ENCODE peak calls at places on chromosomes 12 and 14, in four cellular contexts. One of them, this sample, is unnamed.

GRCh38 chr12:67789266-67789665 is 140.7 kb downstream of the DYRK2 start:
- DNase-seq in A549: no peak
- DNase-seq in HepG2: no peak
- DNase-seq in K562: no peak
- DNase-seq in this sample: no peak

GRCh38 chr12:32344047-32344446 is 55.3 kb upstream of the FGD4 start:
- DNase-seq in A549: peak
- DNase-seq in HepG2: no peak
- DNase-seq in K562: no peak
- DNase-seq in this sample: no peak

GRCh38 chr12:120536064-120536791 is 2.1 kb downstream of the RNF10 start:
- DNase-seq in A549: no peak
- DNase-seq in HepG2: peak
- DNase-seq in K562: peak
- DNase-seq in this sample: no peak

GRCh38 chr14:61477845-61478438 is 156.6 kb downstream of the PRKCH start:
- DNase-seq in A549: peak
- DNase-seq in HepG2: no peak
- DNase-seq in K562: no peak
- DNase-seq in this sample: no peak

GRCh38 chr12:89235189-89235993 is 116.9 kb downstream of the DUSP6 start:
- DNase-seq in A549: no peak
- DNase-seq in HepG2: no peak
- DNase-seq in K562: peak
- DNase-seq in this sample: no peak

GRCh38 chr12:38053655-38054464 is 262.7 kb upstream of the ALG10B start:
- DNase-seq in A549: peak
- DNase-seq in HepG2: peak
- DNase-seq in K562: peak
- DNase-seq in this sample: no peak

GRCh38 chr14:94481468-94482131 is 5.6 kb upstream of the SERPINA9 start:
- DNase-seq in A549: no peak
- DNase-seq in HepG2: peak
- DNase-seq in K562: no peak
- DNase-seq in this sample: peak

GRCh38 chr14:33914676-33915516 is 36.0 kb downstream of the EGLN3 start:
- DNase-seq in A549: peak
- DNase-seq in HepG2: no peak
- DNase-seq in K562: peak
- DNase-seq in this sample: no peak

GRCh38 chr14:26987734-26988363 is 390.0 kb upstream of the NOVA1 start:
- DNase-seq in A549: no peak
- DNase-seq in HepG2: no peak
- DNase-seq in K562: no peak
- DNase-seq in this sample: no peak

GRCh38 chr12:16581416-16581815 is 24.5 kb downstream of the LMO3 start:
- DNase-seq in A549: no peak
- DNase-seq in HepG2: peak
- DNase-seq in K562: no peak
- DNase-seq in this sample: no peak

GRCh38 chr12:123232472-123232806 is 502 bp downstream of the MPHOSPH9 start:
- DNase-seq in A549: no peak
- DNase-seq in HepG2: no peak
- DNase-seq in K562: no peak
- DNase-seq in this sample: no peak

GRCh38 chr12:108060910-108061309 is 68.2 kb upstream of the WSCD2 start:
- DNase-seq in A549: no peak
- DNase-seq in HepG2: no peak
- DNase-seq in K562: no peak
- DNase-seq in this sample: no peak

GRCh38 chr12:31105668-31106067 is 32.0 kb downstream of the DDX11 start:
- DNase-seq in A549: no peak
- DNase-seq in HepG2: no peak
- DNase-seq in K562: no peak
- DNase-seq in this sample: no peak

GRCh38 chr12:57224973-57225679 is 4.4 kb upstream of the SHMT2 start:
- DNase-seq in A549: no peak
- DNase-seq in HepG2: no peak
- DNase-seq in K562: no peak
- DNase-seq in this sample: no peak

GRCh38 chr14:34266344-34266743 is 195.7 kb downstream of the SPTSSA start:
- DNase-seq in A549: no peak
- DNase-seq in HepG2: no peak
- DNase-seq in K562: no peak
- DNase-seq in this sample: no peak

GRCh38 chr12:55692631-55693322 is 14.9 kb downstream of the ITGA7 start:
- DNase-seq in A549: no peak
- DNase-seq in HepG2: no peak
- DNase-seq in K562: no peak
- DNase-seq in this sample: no peak

GRCh38 chr14:24427537-24428508 is 1.6 kb downstream of the CBLN3 start:
- DNase-seq in A549: no peak
- DNase-seq in HepG2: peak
- DNase-seq in K562: no peak
- DNase-seq in this sample: no peak

GRCh38 chr14:44945264-44945663 is 16.5 kb downstream of the KLHL28 start:
- DNase-seq in A549: no peak
- DNase-seq in HepG2: no peak
- DNase-seq in K562: no peak
- DNase-seq in this sample: no peak

GRCh38 chr14:104082807-104083206 is 2.7 kb upstream of the ASPG start:
- DNase-seq in A549: no peak
- DNase-seq in HepG2: no peak
- DNase-seq in K562: no peak
- DNase-seq in this sample: no peak

GRCh38 chr14:105490572-105491365 is at the start of gene TEDC1:
- DNase-seq in A549: peak
- DNase-seq in HepG2: peak
- DNase-seq in K562: peak
- DNase-seq in this sample: peak

GRCh38 chr14:105492051-105492965 is 1.3 kb downstream of the TEDC1 start:
- DNase-seq in A549: peak
- DNase-seq in HepG2: no peak
- DNase-seq in K562: no peak
- DNase-seq in this sample: no peak

GRCh38 chr14:105489607-105490317 is 1.3 kb upstream of the TEDC1 start:
- DNase-seq in A549: peak
- DNase-seq in HepG2: peak
- DNase-seq in K562: peak
- DNase-seq in this sample: peak

GRCh38 chr14:105490318-105490571 is 801 bp upstream of the TEDC1 start:
- DNase-seq in A549: no peak
- DNase-seq in HepG2: no peak
- DNase-seq in K562: no peak
- DNase-seq in this sample: no peak

DNA sequence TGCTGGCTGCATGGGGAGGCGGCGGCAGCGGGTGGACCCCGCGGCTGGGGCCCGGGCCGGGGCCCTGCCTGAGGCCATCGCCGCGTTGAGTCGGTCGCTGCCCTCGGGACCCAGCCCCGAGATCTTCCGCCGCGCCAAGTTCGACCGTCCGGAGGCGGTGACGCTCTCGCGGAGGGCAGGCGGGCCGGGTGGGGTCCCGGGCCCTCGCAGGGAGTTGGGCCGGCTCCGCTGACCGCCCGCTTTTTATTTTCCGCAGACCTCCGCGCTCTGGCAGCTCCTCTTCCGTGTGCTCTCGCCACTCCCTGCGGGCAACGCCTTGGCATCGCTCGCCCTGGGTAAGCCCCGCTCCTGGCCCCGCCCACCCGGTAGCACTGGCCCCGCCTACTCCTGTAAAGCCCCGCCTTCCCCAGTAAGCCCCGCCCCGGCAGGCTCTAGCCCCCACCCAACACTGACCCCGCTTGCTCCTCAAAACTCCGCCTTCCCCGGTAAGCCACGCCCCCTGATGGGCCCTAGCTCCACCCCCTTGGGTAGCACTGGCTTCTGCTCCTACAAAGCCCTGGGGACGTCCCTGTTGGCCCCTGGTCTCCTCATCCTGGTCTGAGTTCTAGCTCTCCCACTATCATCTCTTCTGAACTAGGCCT is 440 bp downstream of the TEDC1 start:
- DNase-seq in A549: peak
- DNase-seq in HepG2: peak
- DNase-seq in K562: peak
- DNase-seq in this sample: peak
- TF ChIP-seq CHD4 in A549: no peak
- TF ChIP-seq CHD4 in HepG2: no peak
- TF ChIP-seq CHD4 in K562: no peak
- TF ChIP-seq CHD4 in this sample: no peak

GRCh38 chr14:20059745-20060144 is at the start of gene OR4L1:
- DNase-seq in A549: no peak
- DNase-seq in HepG2: no peak
- DNase-seq in K562: no peak
- DNase-seq in this sample: no peak
- TF ChIP-seq CHD4 in A549: no peak
- TF ChIP-seq CHD4 in HepG2: no peak
- TF ChIP-seq CHD4 in K562: no peak
- TF ChIP-seq CHD4 in this sample: no peak

GRCh38 chr14:64695071-64695470 is 9.2 kb upstream of the PLEKHG3 start:
- DNase-seq in A549: no peak
- DNase-seq in HepG2: no peak
- DNase-seq in K562: no peak
- DNase-seq in this sample: no peak
- TF ChIP-seq CHD4 in A549: no peak
- TF ChIP-seq CHD4 in HepG2: no peak
- TF ChIP-seq CHD4 in K562: no peak
- TF ChIP-seq CHD4 in this sample: no peak

GRCh38 chr12:96445743-96446655 is 43.4 kb upstream of the CFAP54 start:
- DNase-seq in A549: peak
- DNase-seq in HepG2: no peak
- DNase-seq in K562: peak
- DNase-seq in this sample: peak
- TF ChIP-seq CHD4 in A549: no peak
- TF ChIP-seq CHD4 in HepG2: no peak
- TF ChIP-seq CHD4 in K562: no peak
- TF ChIP-seq CHD4 in this sample: no peak

DNA sequence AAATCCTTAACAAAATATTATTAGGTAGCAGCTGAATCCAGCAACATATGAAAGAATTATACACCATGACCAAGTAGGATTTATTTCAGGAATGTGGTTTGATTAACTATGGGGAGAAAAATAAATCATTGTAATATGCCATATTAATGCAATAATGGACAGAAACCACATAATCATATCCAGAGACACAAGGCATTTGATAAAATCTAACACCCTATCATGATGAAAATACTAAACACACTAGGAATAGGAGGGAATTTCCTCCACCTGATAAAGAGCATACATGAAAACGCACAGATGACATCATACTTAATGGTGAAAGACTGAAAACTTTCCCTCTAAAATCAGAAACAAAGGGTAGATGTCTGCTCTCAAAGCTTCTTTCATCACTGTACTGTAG is 238.9 kb downstream of the PHLDA1 start:
- DNase-seq in A549: no peak
- DNase-seq in HepG2: no peak
- DNase-seq in K562: no peak
- DNase-seq in this sample: no peak
- TF ChIP-seq CHD4 in A549: no peak
- TF ChIP-seq CHD4 in HepG2: no peak
- TF ChIP-seq CHD4 in K562: no peak
- TF ChIP-seq CHD4 in this sample: no peak

GRCh38 chr12:28175098-28175589 is 15.1 kb upstream of the CCDC91 start:
- DNase-seq in A549: no peak
- DNase-seq in HepG2: no peak
- DNase-seq in K562: no peak
- DNase-seq in this sample: no peak

GRCh38 chr12:28171356-28172060 is 18.7 kb upstream of the CCDC91 start:
- DNase-seq in A549: no peak
- DNase-seq in HepG2: no peak
- DNase-seq in K562: no peak
- DNase-seq in this sample: no peak

GRCh38 chr12:28173440-28173839 is 16.8 kb upstream of the CCDC91 start:
- DNase-seq in A549: no peak
- DNase-seq in HepG2: no peak
- DNase-seq in K562: no peak
- DNase-seq in this sample: no peak

GRCh38 chr12:28176295-28176694 is 14.0 kb upstream of the CCDC91 start:
- DNase-seq in A549: no peak
- DNase-seq in HepG2: no peak
- DNase-seq in K562: no peak
- DNase-seq in this sample: no peak

DNA sequence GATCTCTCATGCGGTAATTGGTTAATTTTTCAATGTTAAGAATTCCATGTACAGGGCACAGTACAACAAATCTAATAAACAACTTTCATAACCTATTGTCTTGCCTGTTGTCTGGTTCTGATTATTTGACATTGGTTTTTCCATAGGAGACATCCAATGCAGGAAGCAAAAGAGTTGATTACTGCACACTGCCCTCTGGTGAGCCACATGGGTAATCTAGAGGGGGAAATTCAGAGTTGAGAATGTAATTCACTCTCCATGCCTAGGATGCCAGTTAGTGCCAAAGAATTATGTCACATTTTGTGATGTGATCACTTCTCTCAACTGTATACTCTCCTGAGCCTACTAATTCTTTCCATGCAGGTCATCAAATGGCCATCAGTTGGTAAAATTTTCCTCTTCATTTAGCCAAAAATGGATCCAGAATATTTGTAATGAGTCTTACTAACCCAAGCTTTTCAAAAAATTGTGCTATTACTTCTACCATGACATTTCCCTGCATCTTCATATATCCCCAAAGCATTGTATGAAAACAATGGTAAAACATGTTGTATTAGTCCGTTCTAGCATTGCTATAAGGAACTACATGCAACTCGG is 17.7 kb upstream of the CCDC91 start:
- DNase-seq in A549: peak
- DNase-seq in HepG2: peak
- DNase-seq in K562: peak
- DNase-seq in this sample: no peak
- TF ChIP-seq CHD4 in A549: no peak
- TF ChIP-seq CHD4 in HepG2: no peak
- TF ChIP-seq CHD4 in K562: no peak
- TF ChIP-seq CHD4 in this sample: no peak